ENCODE peak calls at places on chromosome 5, in six cellular contexts. One of them, this sample, is unnamed.

GRCh38 chr5:136192015-136192525 is 892 bp downstream of the SMIM32 start:
- DNase-seq in EH: no peak
- DNase-seq in T-helper 1 cell: no peak
- DNase-seq in stimulated activated naive CD8-positive, alpha-beta T cell treated with anti-CD3 and anti-CD28 coated beads, Interleukin-15, amount 100 ng/mL, for 72 hours: no peak
- DNase-seq in ovary: no peak
- DNase-seq in nucleus accumbens: no peak
- DNase-seq in this sample: peak

GRCh38 chr5:78779771-78780616 is 131.4 kb upstream of the LHFPL2 start:
- DNase-seq in stimulated activated naive CD8-positive, alpha-beta T cell treated with anti-CD3 and anti-CD28 coated beads, Interleukin-15, amount 100 ng/mL, for 72 hours: no peak
- DNase-seq in ovary: no peak
- DNase-seq in nucleus accumbens: no peak
- DNase-seq in EH: peak
- DNase-seq in T-helper 1 cell: no peak
- DNase-seq in this sample: peak

GRCh38 chr5:39283231-39283818 is 64.0 kb upstream of the FYB1 start:
- DNase-seq in EH: peak
- DNase-seq in T-helper 1 cell: peak
- DNase-seq in stimulated activated naive CD8-positive, alpha-beta T cell treated with anti-CD3 and anti-CD28 coated beads, Interleukin-15, amount 100 ng/mL, for 72 hours: peak
- DNase-seq in ovary: no peak
- DNase-seq in nucleus accumbens: no peak
- DNase-seq in this sample: peak

GRCh38 chr5:174520420-174521396 is 203.7 kb upstream of the MSX2 start:
- DNase-seq in T-helper 1 cell: no peak
- DNase-seq in stimulated activated naive CD8-positive, alpha-beta T cell treated with anti-CD3 and anti-CD28 coated beads, Interleukin-15, amount 100 ng/mL, for 72 hours: no peak
- DNase-seq in nucleus accumbens: no peak
- DNase-seq in ovary: no peak
- DNase-seq in EH: no peak
- DNase-seq in this sample: peak

GRCh38 chr5:78530342-78531096 is 118.1 kb downstream of the LHFPL2 start:
- DNase-seq in nucleus accumbens: no peak
- DNase-seq in ovary: no peak
- DNase-seq in T-helper 1 cell: no peak
- DNase-seq in EH: peak
- DNase-seq in stimulated activated naive CD8-positive, alpha-beta T cell treated with anti-CD3 and anti-CD28 coated beads, Interleukin-15, amount 100 ng/mL, for 72 hours: no peak
- DNase-seq in this sample: peak

GRCh38 chr5:80615266-80615914 is 39.1 kb upstream of the MSH3 start:
- DNase-seq in nucleus accumbens: no peak
- DNase-seq in EH: no peak
- DNase-seq in ovary: no peak
- DNase-seq in stimulated activated naive CD8-positive, alpha-beta T cell treated with anti-CD3 and anti-CD28 coated beads, Interleukin-15, amount 100 ng/mL, for 72 hours: no peak
- DNase-seq in T-helper 1 cell: no peak
- DNase-seq in this sample: no peak

GRCh38 chr5:130126748-130127147 is 222.5 kb downstream of the CHSY3 start:
- DNase-seq in T-helper 1 cell: no peak
- DNase-seq in stimulated activated naive CD8-positive, alpha-beta T cell treated with anti-CD3 and anti-CD28 coated beads, Interleukin-15, amount 100 ng/mL, for 72 hours: no peak
- DNase-seq in nucleus accumbens: no peak
- DNase-seq in EH: peak
- DNase-seq in ovary: no peak
- DNase-seq in this sample: peak

GRCh38 chr5:79436224-79436623 is 77.7 kb downstream of the HOMER1 start:
- DNase-seq in nucleus accumbens: no peak
- DNase-seq in T-helper 1 cell: no peak
- DNase-seq in stimulated activated naive CD8-positive, alpha-beta T cell treated with anti-CD3 and anti-CD28 coated beads, Interleukin-15, amount 100 ng/mL, for 72 hours: no peak
- DNase-seq in EH: peak
- DNase-seq in ovary: no peak
- DNase-seq in this sample: peak

GRCh38 chr5:113806823-113807222 is 293.3 kb downstream of the YTHDC2 start:
- DNase-seq in EH: peak
- DNase-seq in nucleus accumbens: no peak
- DNase-seq in stimulated activated naive CD8-positive, alpha-beta T cell treated with anti-CD3 and anti-CD28 coated beads, Interleukin-15, amount 100 ng/mL, for 72 hours: no peak
- DNase-seq in ovary: peak
- DNase-seq in T-helper 1 cell: no peak
- DNase-seq in this sample: peak

This sample was measured in iris pigment epithelial cell.